ENCODE peak calls at places on chromosome 22, in six cellular contexts. R, I, T, J, Q and V are unnamed samples.

GRCh38 chr22:29700949-29701927 is 18.6 kb upstream of the CABP7 start:
- DNase-seq in R (no peak), J (no peak), Q (peak), I (peak), T (no peak), V (peak)

GRCh38 chr22:30892286-30892685 is 76.3 kb downstream of the MORC2 start:
- DNase-seq in I (no peak), T (no peak), Q (no peak), J (no peak), R (no peak), V (no peak)

GRCh38 chr22:47372596-47373385 is 610.3 kb downstream of the TBC1D22A start:
- DNase-seq in R (no peak), T (peak), Q (no peak), J (no peak), I (no peak), V (no peak)

GRCh38 chr22:43376765-43377485 is 33.8 kb upstream of the SCUBE1 start:
- DNase-seq in J (no peak), I (no peak), R (no peak), T (no peak), Q (no peak), V (no peak)

GRCh38 chr22:25840162-25840561 is 98.2 kb downstream of the MYO18B start:
- DNase-seq in Q (peak), R (no peak), T (no peak), J (no peak), I (no peak), V (no peak)

GRCh38 chr22:42428760-42429159 is 3.4 kb downstream of the NFAM1 start:
- DNase-seq in R (no peak), Q (no peak), T (no peak), I (no peak), J (no peak), V (no peak)

GRCh38 chr22:49290286-49290685 is 537.4 kb downstream of the BRD1 start:
- DNase-seq in R (no peak), J (no peak), I (no peak), Q (no peak), T (no peak), V (no peak)

GRCh38 chr22:43858156-43858895 is 4.0 kb downstream of the SULT4A1 start:
- DNase-seq in Q (no peak), I (no peak), T (peak), R (no peak), J (no peak), V (no peak)

GRCh38 chr22:17232406-17232805 is 13.2 kb upstream of the ADA2 start:
- DNase-seq in I (no peak), T (no peak), Q (no peak), R (no peak), J (no peak), V (no peak)

GRCh38 chr22:20507253-20508066 is at the start of gene MED15:
- DNase-seq in I (peak), Q (peak), T (peak), J (peak), R (peak), V (peak)

GRCh38 chr22:49106136-49106930 is 721.3 kb downstream of the BRD1 start:
- DNase-seq in R (no peak), J (no peak), Q (no peak), T (peak), I (no peak), V (no peak)

GRCh38 chr22:49244466-49245420 is 582.9 kb downstream of the BRD1 start:
- DNase-seq in J (no peak), R (no peak), I (no peak), Q (no peak), T (no peak), V (no peak)

GRCh38 chr22:26169312-26170111 is at the start of gene SEZ6L:
- DNase-seq in J (peak), I (no peak), T (no peak), R (no peak), Q (peak), V (no peak)

GRCh38 chr22:18078329-18079041 is 695 bp downstream of the PEX26 start:
- DNase-seq in R (no peak), Q (no peak), J (no peak), I (peak), T (no peak), V (peak)